ENCODE peak calls at places on chromosomes 12 and 14, in nine cellular contexts. S is fibroblast of pulmonary artery, L is NCI-H524, O is glutamatergic neuron, G is foreskin fibroblast, H is Calu3, Z is GM12891, X is lung, K is iPS-NIHi11. M is an unnamed sample.

GRCh38 chr12:107400686-107401447 is 284.7 kb upstream of the PWP1 start:
- DNase-seq in X (no peak), Z (no peak), O (no peak), G (peak), K (no peak), L (peak), H (no peak), S (peak), M (peak)

GRCh38 chr12:29889737-29890136 is 106.0 kb upstream of the TMTC1 start:
- DNase-seq in X (peak), O (peak), S (peak), H (peak), Z (no peak), L (no peak), K (peak), G (peak), M (no peak)

GRCh38 chr12:1184402-1184801 is 193.4 kb downstream of the ERC1 start:
- DNase-seq in H (no peak), O (no peak), G (no peak), S (peak), Z (no peak), K (no peak), L (no peak), X (no peak), M (no peak)

GRCh38 chr14:66401447-66402095 is 84.6 kb upstream of the CCDC196 start:
- DNase-seq in H (peak), G (peak), L (peak), X (no peak), Z (no peak), S (peak), O (no peak), K (no peak), M (peak)

GRCh38 chr14:75411194-75411552 is 16.6 kb upstream of the JDP2 start:
- DNase-seq in L (no peak), H (no peak), S (no peak), Z (no peak), G (no peak), O (no peak), K (no peak), X (no peak), M (peak)

GRCh38 chr12:91986084-91986483 is 159.6 kb downstream of the BTG1 start:
- DNase-seq in S (no peak), G (no peak), L (no peak), H (no peak), Z (no peak), O (no peak), K (no peak), X (no peak), M (peak)

GRCh38 chr14:70808023-70808401 is 1.3 kb downstream of the MAP3K9 start:
- DNase-seq in K (peak), Z (no peak), L (peak), O (peak), S (no peak), X (peak), H (peak), G (no peak), M (peak)

GRCh38 chr12:109773384-109774011 is 59.7 kb downstream of the TRPV4 start:
- DNase-seq in H (no peak), G (peak), K (no peak), S (no peak), O (no peak), L (no peak), Z (no peak), X (no peak), M (peak)

M was measured in renal cortical epithelial cell.